ENCODE peak calls at places on chromosomes 7 and 10, in six cellular contexts. B is kidney epithelial cell, Z is AG10803, L is brain microvascular endothelial cell, N is fibroblast of the aortic adventitia, Q is neural crest cell. X is an unnamed sample.

GRCh38 chr10:19904202-19904661 is 88.0 kb downstream of the PLXDC2 start:
- DNase-seq in B (peak; percentile 43), Z (peak; percentile 28), N (no peak), Q (no peak), L (peak; percentile 95), X (peak; percentile 58)

GRCh38 chr7:134088199-134088598 is 38.9 kb upstream of the LRGUK start:
- DNase-seq in B (no peak), L (no peak), Q (no peak), Z (no peak), N (no peak), X (no peak)

GRCh38 chr7:155470186-155470487 is 12.2 kb downstream of the EN2 start:
- DNase-seq in N (no peak), Q (no peak), L (no peak), B (no peak), Z (no peak), X (no peak)

GRCh38 chr7:2892571-2892970 is 48.5 kb upstream of the GNA12 start:
- DNase-seq in L (no peak), B (no peak), Q (no peak), Z (no peak), N (no peak), X (no peak)

GRCh38 chr10:13712799-13713581 is 126.2 kb downstream of the PRPF18 start:
- DNase-seq in Z (peak; percentile 98), Q (no peak), L (peak; percentile 98), B (peak; percentile 93), N (peak; percentile 97), X (peak; percentile 94)

GRCh38 chr7:46764100-46764941 is 817.6 kb downstream of the TNS3 start:
- DNase-seq in B (peak; percentile 91), Q (no peak), N (peak; percentile 98), Z (peak; percentile 96), L (peak; percentile 97), X (peak; percentile 97)

GRCh38 chr7:19020062-19020461 is 97.4 kb downstream of the TWIST1 start:
- DNase-seq in Q (no peak), Z (no peak), L (no peak), B (no peak), N (no peak), X (no peak)

GRCh38 chr10:60444494-60445064 is 54.9 kb upstream of the ANK3 start:
- DNase-seq in B (no peak), N (peak; percentile 85), Z (peak; percentile 45), L (no peak), Q (no peak), X (peak; percentile 71)

GRCh38 chr7:95011156-95011928 is 103.9 kb downstream of the PPP1R9A start:
- DNase-seq in B (peak; percentile 54), N (peak; percentile 63), Q (no peak), L (peak; percentile 69), Z (peak; percentile 75), X (peak; percentile 26)

GRCh38 chr7:54988516-54988915 is 30.3 kb upstream of the EGFR start:
- DNase-seq in N (no peak), Q (no peak), L (no peak), Z (no peak), B (no peak), X (no peak)

GRCh38 chr10:93580824-93581223 is 14.4 kb downstream of the FFAR4 start:
- DNase-seq in Q (peak; percentile 54), L (peak; percentile 55), B (no peak), N (no peak), Z (no peak), X (peak; percentile 9)

GRCh38 chr10:72802291-72803118 is 91.0 kb upstream of the OIT3 start:
- DNase-seq in Z (peak; percentile 50), B (no peak), Q (no peak), L (no peak), N (peak; percentile 74), X (peak; percentile 76)

GRCh38 chr7:137287651-137288258 is 55.8 kb downstream of the PTN start:
- DNase-seq in L (peak; percentile 40), Z (no peak), B (no peak), Q (no peak), N (no peak), X (peak; percentile 9)

GRCh38 chr7:157759246-157759805 is 422.5 kb downstream of the DNAJB6 start:
- DNase-seq in N (no peak), L (no peak), Q (no peak), B (no peak), Z (no peak), X (no peak)

GRCh38 chr10:45040921-45041320 is 40.2 kb downstream of the ZNF22 start:
- DNase-seq in Q (no peak), B (no peak), N (peak; percentile 27), L (peak; percentile 11), Z (no peak), X (peak; percentile 10)

GRCh38 chr7:12054830-12055229 is 156.3 kb upstream of the TMEM106B start:
- DNase-seq in N (no peak), Q (no peak), L (no peak), B (no peak), Z (no peak), X (no peak)

GRCh38 chr7:2196381-2197378 is 36.1 kb downstream of the MAD1L1 start:
- DNase-seq in B (no peak), N (no peak), Q (no peak), L (no peak), Z (no peak), X (no peak)

DNA sequence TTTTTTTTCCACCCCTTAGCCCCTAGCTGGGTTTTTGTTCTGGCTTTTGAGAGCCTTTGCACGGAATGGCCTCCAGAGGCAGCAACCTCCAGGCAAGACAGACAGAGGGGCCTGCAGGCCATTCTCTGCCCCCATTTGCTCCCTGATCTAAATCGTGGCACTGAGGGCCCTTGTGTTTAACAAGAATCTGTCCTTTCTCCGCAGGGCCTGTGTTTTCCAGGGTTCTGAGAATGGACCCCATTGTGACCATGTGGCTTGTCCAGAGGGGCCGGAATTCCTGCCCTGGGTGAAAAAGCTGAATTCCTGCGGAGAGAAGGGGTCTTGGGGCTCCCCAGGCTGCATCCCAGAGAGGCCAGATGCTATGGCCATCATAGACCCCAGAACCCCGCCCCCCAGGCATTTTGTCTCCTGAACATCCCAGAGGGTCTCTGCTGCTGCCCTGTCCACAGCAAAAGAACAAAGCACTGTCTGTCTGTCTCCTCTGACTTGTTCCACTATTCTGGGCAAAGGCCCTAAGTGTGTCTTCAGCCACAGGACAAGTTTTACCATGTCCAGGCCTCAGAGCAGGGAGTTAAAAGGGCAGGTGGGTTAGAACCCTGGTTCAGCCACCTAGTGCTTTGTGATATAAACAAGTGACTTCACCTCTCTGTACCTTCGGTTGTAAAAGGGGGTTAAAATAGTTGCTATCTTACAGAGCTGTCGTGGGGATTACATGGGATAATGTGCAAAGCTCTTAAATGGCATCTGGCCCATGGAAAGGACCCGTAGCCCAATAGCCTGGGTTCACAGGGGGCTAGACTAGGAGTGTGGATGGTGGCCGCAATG is 155.6 kb downstream of the SH3PXD2A start:
- DNase-seq in Q (peak; percentile 40), L (no peak), B (no peak), N (no peak), Z (no peak), X (no peak)
- TF ChIP-seq CTCF in Q (no peak), L (peak; percentile 55), B (peak; percentile 13), N (peak; percentile 9), Z (no peak), X (peak; percentile 26)

GRCh38 chr10:120998782-120999285 is 147.7 kb downstream of the WDR11 start:
- DNase-seq in Z (no peak), Q (no peak), L (no peak), B (no peak), N (no peak), X (no peak)

GRCh38 chr10:121005948-121006587 is 154.9 kb downstream of the WDR11 start:
- DNase-seq in L (no peak), N (no peak), Q (no peak), B (no peak), Z (no peak), X (no peak)

GRCh38 chr10:120998251-120998650 is 147.1 kb downstream of the WDR11 start:
- DNase-seq in L (no peak), Q (no peak), N (no peak), B (no peak), Z (no peak), X (no peak)

GRCh38 chr10:120999868-121000267 is 148.7 kb downstream of the WDR11 start:
- DNase-seq in Z (no peak), N (no peak), L (no peak), Q (no peak), B (no peak), X (no peak)

GRCh38 chr10:121002586-121003205 is 151.5 kb downstream of the WDR11 start:
- DNase-seq in Q (no peak), B (no peak), L (no peak), Z (no peak), N (no peak), X (no peak)
- TF ChIP-seq CTCF in Q (no peak), B (no peak), L (no peak), Z (no peak), N (no peak), X (no peak)

GRCh38 chr7:29917583-29917982 is 72.0 kb downstream of the SCRN1 start:
- DNase-seq in N (no peak), Q (no peak), Z (no peak), B (no peak), L (no peak), X (no peak)
- TF ChIP-seq CTCF in N (no peak), Q (no peak), Z (no peak), B (no peak), L (no peak), X (no peak)

DNA sequence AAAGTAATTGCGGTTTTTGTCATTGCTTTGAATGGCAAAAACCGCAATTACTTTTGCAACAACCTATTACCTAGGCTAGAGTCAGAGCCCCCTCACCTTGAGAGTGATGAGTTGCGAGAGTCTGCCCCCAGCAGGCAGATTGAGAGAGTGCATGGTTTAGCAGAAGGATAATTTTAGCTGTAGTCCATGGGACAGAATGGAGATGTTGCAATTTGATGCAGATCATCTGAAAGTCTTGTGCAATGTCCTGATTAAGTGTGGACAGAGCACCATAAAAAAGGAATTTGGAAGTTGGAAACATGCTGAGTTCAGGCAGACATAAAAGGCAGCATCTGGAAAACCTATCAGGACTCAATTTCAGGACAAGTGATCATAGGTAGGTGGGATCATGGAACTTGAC is 48.7 kb downstream of the GPR141 start:
- DNase-seq in Z (peak; percentile 34), B (no peak), Q (peak; percentile 6), L (no peak), N (no peak), X (peak; percentile 3)
- TF ChIP-seq CTCF in Z (peak; percentile 23), B (peak; percentile 40), Q (peak; percentile 60), L (no peak), N (no peak), X (no peak)

DNA sequence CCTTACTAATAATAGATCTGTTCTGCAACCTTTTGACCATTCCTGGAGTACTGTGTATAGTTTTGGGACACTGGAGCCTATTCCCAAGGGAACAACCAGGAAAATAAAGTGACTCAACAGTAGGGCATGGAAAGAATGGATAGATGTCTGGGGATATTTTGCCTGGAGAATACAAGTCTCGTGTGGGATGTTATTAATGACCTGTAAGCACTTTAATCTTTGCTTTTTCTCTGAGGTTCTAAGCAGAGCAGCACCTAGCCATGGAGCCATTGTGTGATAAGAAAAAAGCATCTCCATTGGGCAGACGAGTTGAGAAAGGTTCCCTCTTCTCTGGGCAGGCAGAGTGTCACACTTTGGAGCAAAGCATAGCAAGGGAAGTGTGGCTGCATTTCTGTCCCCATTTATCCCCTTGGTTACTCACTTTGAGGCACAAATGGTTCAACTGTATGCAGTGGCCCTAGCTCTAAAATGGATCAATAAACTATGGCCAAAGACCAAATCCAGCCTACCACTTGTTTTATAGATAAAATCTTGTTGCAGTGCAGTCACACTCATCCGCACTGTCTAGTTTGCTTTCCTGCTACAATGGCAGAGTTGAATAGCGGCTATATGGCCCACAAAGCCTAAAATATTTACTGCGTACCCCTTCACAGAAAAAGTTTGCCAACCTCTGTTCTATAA is 21.0 kb upstream of the CCDC71L start:
- DNase-seq in N (peak; percentile 77), Z (peak; percentile 76), Q (no peak), B (no peak), L (peak; percentile 41), X (peak; percentile 63)
- TF ChIP-seq CTCF in N (no peak), Z (no peak), Q (no peak), B (no peak), L (no peak), X (no peak)

GRCh38 chr7:44348300-44348699 is 22.9 kb upstream of the CAMK2B start:
- DNase-seq in B (no peak), L (peak; percentile 49), Z (peak; percentile 34), N (peak; percentile 42), Q (no peak), X (peak; percentile 70)
- TF ChIP-seq CTCF in B (peak; percentile 50), L (peak; percentile 83), Z (peak; percentile 60), N (peak; percentile 48), Q (no peak), X (peak; percentile 71)

X was measured in cardiac fibroblast.